ENCODE peak calls at places on chromosomes 1 and 21, in eight cellular contexts. I is bronchial epithelial cell; C is brain microvascular endothelial cell; P is PC-9; Y is ovary; O is CD8-positive, alpha-beta T cell; V is A673; M is dorsolateral prefrontal cortex. H is an unnamed sample.

GRCh38 chr1:75087278-75087677 is 46.9 kb upstream of the LHX8 start:
- DNase-seq in I (no peak), C (no peak), P (no peak), Y (no peak), O (no peak), V (no peak), M (no peak), H (no peak)

GRCh38 chr1:232613752-232614381 is 16.1 kb downstream of the SIPA1L2 start:
- DNase-seq in I (no peak), C (peak), P (no peak), Y (peak), O (no peak), V (peak), M (no peak), H (peak)

GRCh38 chr1:23772049-23772853 is 6.0 kb upstream of the PITHD1 start:
- DNase-seq in I (peak), C (peak), P (peak), Y (peak), O (peak), V (peak), M (peak), H (no peak)

GRCh38 chr1:236522937-236523703 is 662 bp upstream of the LGALS8 start:
- DNase-seq in I (peak), C (no peak), P (no peak), Y (peak), O (no peak), V (no peak), M (peak), H (no peak)

GRCh38 chr1:2255420-2256369 is 27.6 kb downstream of the SKI start:
- DNase-seq in I (peak), C (peak), P (no peak), Y (no peak), O (peak), V (peak), M (no peak), H (no peak)

GRCh38 chr1:156812293-156812990 is 4.2 kb downstream of the SH2D2A start:
- DNase-seq in I (peak), C (no peak), P (no peak), Y (no peak), O (no peak), V (no peak), M (no peak), H (no peak)

GRCh38 chr1:12088607-12089006 is 25.5 kb downstream of the TNFRSF8 start:
- DNase-seq in I (no peak), C (no peak), P (no peak), Y (no peak), O (peak), V (no peak), M (no peak), H (no peak)

GRCh38 chr1:27555700-27556424 is 48.1 kb downstream of the AHDC1 start:
- DNase-seq in I (no peak), C (no peak), P (no peak), Y (peak), O (no peak), V (peak), M (no peak), H (no peak)

GRCh38 chr1:118177998-118178397 is 7.0 kb downstream of the SPAG17 start:
- DNase-seq in I (no peak), C (no peak), P (no peak), Y (no peak), O (no peak), V (no peak), M (no peak), H (no peak)

GRCh38 chr1:57094749-57095148 is 128.9 kb upstream of the C8B start:
- DNase-seq in I (no peak), C (no peak), P (no peak), Y (no peak), O (no peak), V (no peak), M (no peak), H (no peak)

GRCh38 chr21:25838809-25839208 is 104.0 kb downstream of the GABPA start:
- DNase-seq in I (peak), C (no peak), P (no peak), Y (no peak), O (no peak), V (peak), M (no peak), H (no peak)

GRCh38 chr1:180631197-180631765 is 541 bp upstream of the XPR1 start:
- DNase-seq in I (no peak), C (no peak), P (no peak), Y (no peak), O (no peak), V (peak), M (no peak), H (no peak)

GRCh38 chr1:32895325-32896215 is 5.6 kb downstream of the TMEM54 start:
- DNase-seq in I (no peak), C (no peak), P (no peak), Y (no peak), O (no peak), V (no peak), M (no peak), H (no peak)

GRCh38 chr1:107963601-107964396 is 1.2 kb downstream of the VAV3 start:
- DNase-seq in I (peak), C (peak), P (no peak), Y (no peak), O (peak), V (peak), M (no peak), H (no peak)

GRCh38 chr1:157519451-157519850 is 32.9 kb downstream of the FCRL5 start:
- DNase-seq in I (no peak), C (no peak), P (no peak), Y (no peak), O (no peak), V (no peak), M (no peak), H (no peak)

GRCh38 chr21:35046880-35047229 is 2.2 kb downstream of the RUNX1 start:
- DNase-seq in I (no peak), C (peak), P (peak), Y (no peak), O (no peak), V (no peak), M (no peak), H (no peak)
- H3K4me3 ChIP-seq in I (no peak), C (peak), P (peak), Y (no peak), O (peak), V (no peak), M (no peak), H (peak)

GRCh38 chr1:110067429-110067956 is 3.0 kb downstream of the ALX3 start:
- DNase-seq in I (no peak), C (no peak), P (no peak), Y (no peak), O (no peak), V (no peak), M (no peak), H (no peak)
- TF ChIP-seq CTCF in I (no peak), C (no peak), P (no peak), Y (no peak), O (no peak), V (no peak), M (no peak), H (no peak)

GRCh38 chr1:66444438-66445265 is 89.3 kb upstream of the SGIP1 start:
- DNase-seq in I (no peak), C (no peak), P (no peak), Y (no peak), O (no peak), V (no peak), M (no peak), H (no peak)
- H3K4me3 ChIP-seq in I (no peak), C (no peak), P (no peak), Y (no peak), O (no peak), V (no peak), M (no peak), H (no peak)

GRCh38 chr1:176735201-176735600 is 272.2 kb downstream of the PAPPA2 start:
- DNase-seq in I (no peak), C (no peak), P (no peak), Y (no peak), O (no peak), V (no peak), M (no peak), H (no peak)

GRCh38 chr1:176736015-176736414 is 273.0 kb downstream of the PAPPA2 start:
- DNase-seq in I (no peak), C (no peak), P (no peak), Y (no peak), O (no peak), V (no peak), M (no peak), H (no peak)

GRCh38 chr1:176733661-176734060 is 270.7 kb downstream of the PAPPA2 start:
- DNase-seq in I (no peak), C (no peak), P (no peak), Y (no peak), O (no peak), V (no peak), M (no peak), H (no peak)
- TF ChIP-seq CTCF in I (no peak), C (no peak), P (no peak), Y (no peak), O (no peak), V (no peak), M (no peak), H (no peak)

GRCh38 chr21:32279377-32279680 is 480 bp upstream of the MIS18A start:
- DNase-seq in I (no peak), C (no peak), P (no peak), Y (no peak), O (no peak), V (no peak), M (no peak), H (no peak)
- H3K4me3 ChIP-seq in I (peak), C (peak), P (peak), Y (peak), O (peak), V (peak), M (peak), H (peak)

GRCh38 chr1:110130989-110131388 is 18.7 kb downstream of the UBL4B start:
- DNase-seq in I (no peak), C (no peak), P (no peak), Y (no peak), O (no peak), V (no peak), M (no peak), H (no peak)

GRCh38 chr1:110134050-110134595 is 16.2 kb upstream of the SLC6A17 start:
- DNase-seq in I (no peak), C (no peak), P (no peak), Y (no peak), O (no peak), V (no peak), M (no peak), H (no peak)

GRCh38 chr1:110133436-110133835 is 16.9 kb upstream of the SLC6A17 start:
- DNase-seq in I (no peak), C (no peak), P (no peak), Y (no peak), O (no peak), V (no peak), M (no peak), H (no peak)

GRCh38 chr1:110132682-110133081 is 17.6 kb upstream of the SLC6A17 start:
- DNase-seq in I (no peak), C (no peak), P (no peak), Y (no peak), O (no peak), V (no peak), M (no peak), H (no peak)

DNA sequence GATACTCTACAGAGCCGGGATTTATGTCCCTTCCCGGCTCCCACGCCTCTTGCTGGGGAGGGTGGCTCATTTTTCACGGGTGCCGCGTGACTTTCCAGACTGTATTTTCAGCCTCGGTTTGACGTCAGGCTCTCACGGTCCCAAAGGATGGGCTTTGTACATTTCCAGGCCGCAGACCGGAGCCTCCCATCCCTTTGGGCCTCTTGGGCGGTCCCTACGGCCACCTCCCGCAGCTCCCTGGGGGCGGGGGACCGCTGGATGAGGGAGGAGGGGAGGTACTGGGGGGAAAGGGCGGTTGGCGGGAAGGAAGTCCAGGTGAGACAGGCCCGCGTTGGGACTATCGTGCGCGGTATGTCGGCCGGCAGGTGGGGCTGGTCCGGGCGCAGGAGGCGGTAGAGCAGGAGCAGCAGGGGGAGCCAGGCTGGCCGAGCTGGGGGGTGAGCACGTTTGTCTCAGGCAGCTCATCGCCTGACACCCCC is 17.9 kb downstream of the UBL4B start:
- DNase-seq in I (no peak), C (no peak), P (no peak), Y (no peak), O (no peak), V (no peak), M (peak), H (no peak)
- TF ChIP-seq CTCF in I (peak), C (no peak), P (no peak), Y (no peak), O (no peak), V (peak), M (peak), H (peak)

H was measured in AG09309.